ENCODE peak calls at places on chromosomes 12 and 14, in five cellular contexts. L is upper lobe of left lung; V is NCI-H524; E is stimulated activated CD8-positive, alpha-beta memory T cell treated with anti-CD3 and anti-CD28 coated beads, Interleukin-12 subunit alpha, Interleukin-12 subunit beta, amount 100 ng/mL, for 1 hour; C is endothelial cell. H is an unnamed sample.

GRCh38 chr12:49336645-49337584 is at the start of gene C1QL4:
- DNase-seq in L (peak), V (peak), E (peak), C (peak), H (peak)

GRCh38 chr12:123506059-123506842 is 27.3 kb downstream of the RILPL1 start:
- DNase-seq in L (no peak), V (no peak), E (no peak), C (no peak), H (no peak)

GRCh38 chr12:58757422-58757821 is 162.9 kb downstream of the LRIG3 start:
- DNase-seq in L (no peak), V (no peak), E (no peak), C (no peak), H (no peak)

GRCh38 chr12:5510251-5510805 is 78.4 kb downstream of the NTF3 start:
- DNase-seq in L (no peak), V (no peak), E (no peak), C (no peak), H (no peak)

GRCh38 chr14:33348510-33348909 is 409.8 kb downstream of the NPAS3 start:
- DNase-seq in L (no peak), V (no peak), E (no peak), C (no peak), H (no peak)

GRCh38 chr14:87667661-87668060 is 325.3 kb downstream of the GALC start:
- DNase-seq in L (no peak), V (no peak), E (no peak), C (no peak), H (no peak)

GRCh38 chr12:10982244-10982643 is 4.5 kb downstream of the TAS2R50 start:
- DNase-seq in L (no peak), V (no peak), E (no peak), C (no peak), H (no peak)

GRCh38 chr14:50109342-50109741 is 7.0 kb downstream of the VCPKMT start:
- DNase-seq in L (no peak), V (no peak), E (no peak), C (peak), H (no peak)

GRCh38 chr12:27213830-27214787 is 30.0 kb upstream of the STK38L start:
- DNase-seq in L (peak), V (no peak), E (no peak), C (no peak), H (no peak)

GRCh38 chr14:74429221-74429691 is 3.2 kb upstream of the SYNDIG1L start:
- DNase-seq in L (no peak), V (no peak), E (no peak), C (no peak), H (no peak)

GRCh38 chr12:93050026-93050747 is 121.1 kb upstream of the EEA1 start:
- DNase-seq in L (no peak), V (peak), E (no peak), C (no peak), H (no peak)

GRCh38 chr12:130044991-130045621 is 117.2 kb upstream of the FZD10 start:
- DNase-seq in L (no peak), V (peak), E (no peak), C (no peak), H (no peak)

GRCh38 chr12:22518067-22518719 is 26.1 kb downstream of the C2CD5 start:
- DNase-seq in L (no peak), V (no peak), E (no peak), C (no peak), H (no peak)

GRCh38 chr14:89750206-89750867 is 204.2 kb downstream of the EFCAB11 start:
- DNase-seq in L (no peak), V (no peak), E (no peak), C (no peak), H (no peak)

GRCh38 chr12:121072147-121072546 is 33.1 kb upstream of the OASL start:
- DNase-seq in L (no peak), V (no peak), E (no peak), C (no peak), H (no peak)

GRCh38 chr14:24441904-24442239 is 704 bp downstream of the SDR39U1 start:
- DNase-seq in L (no peak), V (peak), E (no peak), C (no peak), H (no peak)

GRCh38 chr14:98721061-98721460 is 550.9 kb downstream of the BCL11B start:
- DNase-seq in L (no peak), V (no peak), E (no peak), C (no peak), H (no peak)

H was measured in NK-92 treated with Interleukin-12 subunit alpha and Interleukin-12 subunit beta, amount 100 ng/mL, for 24 hours.